ENCODE peak calls at places on chromosomes 13 and 19, in four cellular contexts. One of them, this sample, is unnamed. For H3K4me1, the result is how much of the 10 kb centered on the place peaks cover.

GRCh38 chr13:42497798-42498197 is 76.2 kb upstream of the TNFSF11 start:
- DNase-seq in neural progenitor cell: no peak
- DNase-seq in heart left ventricle: no peak
- DNase-seq in Peyer's patch: no peak
- DNase-seq in this sample: no peak

GRCh38 chr19:17720487-17720839 is 1.2 kb downstream of the MAP1S start:
- DNase-seq in neural progenitor cell: no peak
- DNase-seq in heart left ventricle: no peak
- DNase-seq in Peyer's patch: no peak
- DNase-seq in this sample: no peak

GRCh38 chr19:32743021-32743420 is 23.5 kb downstream of the TDRD12 start:
- DNase-seq in neural progenitor cell: no peak
- DNase-seq in heart left ventricle: no peak
- DNase-seq in Peyer's patch: no peak
- DNase-seq in this sample: no peak

GRCh38 chr13:36154567-36155231 is 23.5 kb upstream of the DCLK1 start:
- DNase-seq in neural progenitor cell: peak
- DNase-seq in heart left ventricle: no peak
- DNase-seq in Peyer's patch: peak
- DNase-seq in this sample: no peak

GRCh38 chr13:80612804-80613203 is 271.9 kb upstream of the SPRY2 start:
- DNase-seq in neural progenitor cell: peak
- DNase-seq in heart left ventricle: no peak
- DNase-seq in Peyer's patch: no peak
- DNase-seq in this sample: no peak

GRCh38 chr13:33388254-33388998 is 102.9 kb upstream of the STARD13 start:
- DNase-seq in neural progenitor cell: no peak
- DNase-seq in heart left ventricle: no peak
- DNase-seq in Peyer's patch: no peak
- DNase-seq in this sample: no peak

GRCh38 chr19:41205995-41206394 is 13.0 kb downstream of the CYP2S1 start:
- DNase-seq in neural progenitor cell: no peak
- DNase-seq in heart left ventricle: no peak
- DNase-seq in Peyer's patch: no peak
- DNase-seq in this sample: no peak

GRCh38 chr19:1503089-1503924 is 9.5 kb downstream of the ADAMTSL5 start:
- DNase-seq in neural progenitor cell: peak
- DNase-seq in heart left ventricle: no peak
- DNase-seq in Peyer's patch: peak
- DNase-seq in this sample: peak

GRCh38 chr13:48223016-48223385 is 10.0 kb upstream of the ITM2B start:
- DNase-seq in neural progenitor cell: no peak
- DNase-seq in heart left ventricle: no peak
- DNase-seq in Peyer's patch: no peak
- DNase-seq in this sample: no peak

GRCh38 chr13:44050450-44051063 is 170.9 kb downstream of the LACC1 start:
- DNase-seq in neural progenitor cell: no peak
- DNase-seq in heart left ventricle: no peak
- DNase-seq in Peyer's patch: no peak
- DNase-seq in this sample: peak
- TF ChIP-seq CTCF in neural progenitor cell: peak
- TF ChIP-seq CTCF in heart left ventricle: peak
- TF ChIP-seq CTCF in Peyer's patch: peak
- TF ChIP-seq CTCF in this sample: peak

DNA sequence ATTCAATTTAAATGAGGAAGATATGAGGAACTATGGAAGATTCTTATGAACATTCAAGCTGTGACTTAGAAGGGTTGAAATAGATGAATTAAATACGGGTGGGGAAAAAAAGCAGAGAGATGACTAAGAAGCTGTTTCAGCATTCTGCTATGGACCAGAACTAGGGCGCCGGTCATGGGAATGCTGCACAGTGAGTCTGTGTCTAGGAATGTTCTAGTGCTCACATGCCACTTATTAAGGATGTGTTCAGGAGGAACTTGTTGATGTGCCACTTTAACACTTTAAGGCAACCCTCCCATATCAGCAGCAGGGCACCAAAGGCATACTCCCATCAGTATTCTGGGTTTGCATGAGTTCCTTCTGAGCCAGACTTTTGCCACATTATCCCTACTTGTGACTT is 152.1 kb downstream of the POSTN start:
- DNase-seq in neural progenitor cell: no peak
- DNase-seq in heart left ventricle: no peak
- DNase-seq in Peyer's patch: no peak
- DNase-seq in this sample: no peak
- H3K4me1 ChIP-seq in neural progenitor cell: under half
- H3K4me1 ChIP-seq in heart left ventricle: under half
- H3K4me1 ChIP-seq in Peyer's patch: under half
- H3K4me1 ChIP-seq in this sample: under half

DNA sequence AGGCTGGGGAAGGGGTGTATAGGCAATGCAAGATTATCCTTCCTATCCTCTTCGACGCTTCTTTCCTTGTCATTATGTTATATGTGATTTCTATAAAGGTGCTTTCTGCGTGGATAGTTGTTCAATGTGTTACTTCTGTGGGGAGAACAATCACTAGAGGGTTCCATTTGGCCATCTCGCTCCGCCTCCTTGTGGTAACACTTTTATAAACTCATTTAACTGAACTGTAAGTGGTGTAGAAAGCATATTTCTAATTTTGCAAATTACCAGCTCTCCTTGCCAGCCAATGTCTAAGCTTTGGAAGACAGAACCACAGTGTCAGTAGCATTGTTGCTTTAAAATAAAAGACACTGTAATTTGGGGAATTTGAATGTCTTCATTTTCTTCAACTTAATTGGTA is 1093.7 kb upstream of the MIR17HG start:
- DNase-seq in neural progenitor cell: no peak
- DNase-seq in heart left ventricle: no peak
- DNase-seq in Peyer's patch: no peak
- DNase-seq in this sample: no peak
- TF ChIP-seq CTCF in neural progenitor cell: no peak
- TF ChIP-seq CTCF in heart left ventricle: no peak
- TF ChIP-seq CTCF in Peyer's patch: no peak
- TF ChIP-seq CTCF in this sample: no peak

GRCh38 chr19:4986056-4986455 is 17.1 kb downstream of the KDM4B start:
- DNase-seq in neural progenitor cell: no peak
- DNase-seq in heart left ventricle: no peak
- DNase-seq in Peyer's patch: no peak
- DNase-seq in this sample: no peak
- H3K4me1 ChIP-seq in neural progenitor cell: under half
- H3K4me1 ChIP-seq in heart left ventricle: under half
- H3K4me1 ChIP-seq in Peyer's patch: under half
- H3K4me1 ChIP-seq in this sample: under half

GRCh38 chr19:38647368-38647965 is at the start of gene ACTN4:
- DNase-seq in neural progenitor cell: peak
- DNase-seq in heart left ventricle: peak
- DNase-seq in Peyer's patch: peak
- DNase-seq in this sample: peak
- TF ChIP-seq CTCF in neural progenitor cell: no peak
- TF ChIP-seq CTCF in heart left ventricle: no peak
- TF ChIP-seq CTCF in Peyer's patch: no peak
- TF ChIP-seq CTCF in this sample: no peak

This sample was measured in Caco-2.